ENCODE peak calls at places on chromosomes 13 and 19, in eight cellular contexts. N is endodermal cell; M is sciatic nerve; K is amygdala; E is hypothalamus; R is CD4-positive, alpha-beta T cell; D is NCI-H2029 treated with DMSO at 0.1 percent for 48 hours; W is mammary epithelial cell. Y is an unnamed sample.

GRCh38 chr19:10768936-10769335 is 51.1 kb downstream of the DNM2 start:
- DNase-seq in N (no peak), M (no peak), K (no peak), E (no peak), R (no peak), D (no peak), W (no peak), Y (no peak)

GRCh38 chr19:5624741-5625140 is 1.9 kb downstream of the SAFB start:
- DNase-seq in N (no peak), M (no peak), K (no peak), E (no peak), R (no peak), D (no peak), W (no peak), Y (no peak)

GRCh38 chr19:32676895-32677359 is 1.3 kb downstream of the RGS9BP start:
- DNase-seq in N (no peak), M (no peak), K (no peak), E (no peak), R (no peak), D (no peak), W (no peak), Y (no peak)

GRCh38 chr13:109465151-109465550 is 321.2 kb downstream of the IRS2 start:
- DNase-seq in N (no peak), M (no peak), K (no peak), E (no peak), R (no peak), D (no peak), W (peak), Y (no peak)

GRCh38 chr13:110799246-110800236 is 86.0 kb downstream of the ING1 start:
- DNase-seq in N (no peak), M (peak), K (no peak), E (no peak), R (no peak), D (no peak), W (no peak), Y (no peak)

GRCh38 chr19:40141546-40141945 is 49.7 kb upstream of the MAP3K10 start:
- DNase-seq in N (no peak), M (no peak), K (no peak), E (no peak), R (no peak), D (no peak), W (no peak), Y (no peak)

GRCh38 chr19:38023661-38024574 is 116.9 kb downstream of the SIPA1L3 start:
- DNase-seq in N (no peak), M (no peak), K (no peak), E (no peak), R (no peak), D (no peak), W (no peak), Y (no peak)

GRCh38 chr13:26048745-26049144 is 3.1 kb downstream of the SHISA2 start:
- DNase-seq in N (no peak), M (no peak), K (no peak), E (no peak), R (no peak), D (peak), W (no peak), Y (no peak)

GRCh38 chr13:111947026-111947810 is 119.7 kb upstream of the SOX1 start:
- DNase-seq in N (no peak), M (peak), K (no peak), E (no peak), R (no peak), D (peak), W (no peak), Y (no peak)

GRCh38 chr19:38209671-38210457 is 14.2 kb downstream of the DPF1 start:
- DNase-seq in N (peak), M (peak), K (peak), E (peak), R (no peak), D (no peak), W (no peak), Y (peak)

GRCh38 chr13:49367640-49368431 is 76.0 kb downstream of the CAB39L start:
- DNase-seq in N (no peak), M (no peak), K (no peak), E (no peak), R (no peak), D (no peak), W (no peak), Y (no peak)

GRCh38 chr13:112467236-112467635 is 91.1 kb downstream of the SPACA7 start:
- DNase-seq in N (no peak), M (no peak), K (no peak), E (no peak), R (no peak), D (no peak), W (no peak), Y (no peak)

GRCh38 chr13:79427265-79427664 is 21.2 kb upstream of the RBM26 start:
- DNase-seq in N (no peak), M (no peak), K (no peak), E (no peak), R (no peak), D (no peak), W (no peak), Y (no peak)

GRCh38 chr13:49584771-49585182 is 581 bp downstream of the RCBTB1 start:
- DNase-seq in N (no peak), M (no peak), K (peak), E (no peak), R (no peak), D (no peak), W (no peak), Y (no peak)

GRCh38 chr13:27379694-27380596 is 44.5 kb upstream of the GTF3A start:
- DNase-seq in N (peak), M (no peak), K (peak), E (no peak), R (peak), D (peak), W (peak), Y (peak)

GRCh38 chr19:3767050-3767449 is 4.6 kb downstream of the MRPL54 start:
- DNase-seq in N (no peak), M (no peak), K (no peak), E (no peak), R (no peak), D (no peak), W (no peak), Y (no peak)

GRCh38 chr13:73772449-73773186 is 361.6 kb downstream of the KLF12 start:
- DNase-seq in N (no peak), M (no peak), K (no peak), E (no peak), R (no peak), D (no peak), W (no peak), Y (no peak)

GRCh38 chr19:18735752-18736151 is 52.3 kb downstream of the CRTC1 start:
- DNase-seq in N (peak), M (no peak), K (no peak), E (no peak), R (no peak), D (no peak), W (no peak), Y (no peak)

GRCh38 chr19:17076539-17076919 is 952 bp downstream of the MYO9B start:
- DNase-seq in N (peak), M (no peak), K (peak), E (no peak), R (peak), D (no peak), W (peak), Y (no peak)

GRCh38 chr19:49058592-49058991 is 1.0 kb upstream of the CGB7 start:
- DNase-seq in N (peak), M (no peak), K (no peak), E (no peak), R (no peak), D (no peak), W (peak), Y (peak)

GRCh38 chr13:112894673-112895481 is 74.1 kb upstream of the MCF2L start:
- DNase-seq in N (peak), M (no peak), K (no peak), E (no peak), R (no peak), D (no peak), W (no peak), Y (no peak)

GRCh38 chr13:29803221-29803620 is 47.2 kb downstream of the UBL3 start:
- DNase-seq in N (no peak), M (no peak), K (no peak), E (no peak), R (no peak), D (no peak), W (no peak), Y (no peak)

GRCh38 chr13:59391696-59392095 is 772.0 kb downstream of the DIAPH3 start:
- DNase-seq in N (peak), M (no peak), K (peak), E (no peak), R (no peak), D (peak), W (peak), Y (peak)

GRCh38 chr13:28611654-28612131 is 47.2 kb upstream of the POMP start:
- DNase-seq in N (no peak), M (no peak), K (no peak), E (no peak), R (no peak), D (no peak), W (no peak), Y (no peak)

GRCh38 chr13:24261566-24261965 is 47.8 kb upstream of the C1QTNF9 start:
- DNase-seq in N (peak), M (no peak), K (no peak), E (no peak), R (no peak), D (no peak), W (no peak), Y (no peak)

GRCh38 chr19:47232422-47233211 is 1.6 kb upstream of the BBC3 start:
- DNase-seq in N (peak), M (no peak), K (no peak), E (no peak), R (no peak), D (no peak), W (peak), Y (peak)

GRCh38 chr19:29583196-29584006 is 22.7 kb upstream of the POP4 start:
- DNase-seq in N (no peak), M (no peak), K (no peak), E (no peak), R (no peak), D (no peak), W (peak), Y (no peak)

GRCh38 chr13:39452834-39453233 is 150.2 kb downstream of the LHFPL6 start:
- DNase-seq in N (no peak), M (no peak), K (no peak), E (no peak), R (no peak), D (no peak), W (no peak), Y (no peak)

GRCh38 chr19:29016926-29017760 is 195.8 kb downstream of the UQCRFS1 start:
- DNase-seq in N (no peak), M (no peak), K (no peak), E (no peak), R (no peak), D (no peak), W (no peak), Y (no peak)

GRCh38 chr19:11495481-11495880 is 10.2 kb downstream of the ZNF653 start:
- DNase-seq in N (no peak), M (no peak), K (no peak), E (no peak), R (no peak), D (no peak), W (no peak), Y (no peak)

GRCh38 chr19:1411255-1412191 is 4.1 kb downstream of the DAZAP1 start:
- DNase-seq in N (no peak), M (no peak), K (peak), E (peak), R (no peak), D (no peak), W (no peak), Y (no peak)

GRCh38 chr13:84500016-84500415 is 617.7 kb upstream of the SLITRK1 start:
- DNase-seq in N (no peak), M (no peak), K (no peak), E (no peak), R (no peak), D (no peak), W (no peak), Y (no peak)

GRCh38 chr19:14003279-14004051 is 2.7 kb downstream of the RFX1 start:
- DNase-seq in N (no peak), M (no peak), K (no peak), E (no peak), R (no peak), D (no peak), W (no peak), Y (no peak)

GRCh38 chr13:73702419-73703071 is 431.7 kb downstream of the KLF12 start:
- DNase-seq in N (no peak), M (no peak), K (no peak), E (no peak), R (peak), D (no peak), W (peak), Y (no peak)

GRCh38 chr13:109892101-109892500 is 105.7 kb upstream of the IRS2 start:
- DNase-seq in N (no peak), M (no peak), K (no peak), E (no peak), R (no peak), D (no peak), W (no peak), Y (no peak)

GRCh38 chr13:51246005-51246404 is 23.8 kb downstream of the FAM124A start:
- DNase-seq in N (peak), M (no peak), K (no peak), E (no peak), R (no peak), D (no peak), W (no peak), Y (no peak)

Y was measured in colonic mucosa.